ENCODE peak calls at places on chromosomes 7 and 10, in nine cellular contexts. Y, K, H, G, E, Q, U, S and P are unnamed samples.

GRCh38 chr10:98378722-98379121 is 36.3 kb downstream of the PYROXD2 start:
- DNase-seq in Y (no peak), K (no peak), H (no peak), G (no peak), E (no peak), Q (no peak), U (no peak), S (no peak), P (no peak)

GRCh38 chr7:107701191-107701590 is 40.6 kb downstream of the SLC26A4 start:
- DNase-seq in Y (no peak), K (no peak), H (no peak), G (no peak), E (no peak), Q (no peak), U (no peak), S (no peak), P (no peak)

GRCh38 chr7:26156454-26157365 is 4.7 kb downstream of the NFE2L3 start:
- DNase-seq in Y (peak), K (no peak), H (no peak), G (no peak), E (peak), Q (no peak), U (no peak), S (peak), P (peak)

GRCh38 chr7:156434706-156435105 is 205.9 kb upstream of the RNF32 start:
- DNase-seq in Y (no peak), K (no peak), H (no peak), G (no peak), E (no peak), Q (no peak), U (no peak), S (no peak), P (no peak)

GRCh38 chr7:156612930-156613329 is 27.6 kb upstream of the RNF32 start:
- DNase-seq in Y (peak), K (no peak), H (no peak), G (no peak), E (no peak), Q (no peak), U (no peak), S (no peak), P (no peak)

GRCh38 chr7:18467011-18467410 is 28.5 kb upstream of the HDAC9 start:
- DNase-seq in Y (no peak), K (no peak), H (no peak), G (no peak), E (no peak), Q (no peak), U (no peak), S (no peak), P (no peak)

GRCh38 chr7:101874028-101874427 is 56.6 kb downstream of the CUX1 start:
- DNase-seq in Y (no peak), K (no peak), H (no peak), G (no peak), E (no peak), Q (no peak), U (no peak), S (no peak), P (no peak)

GRCh38 chr10:88996927-88997326 is 6.3 kb downstream of the FAS start:
- DNase-seq in Y (peak), K (no peak), H (no peak), G (no peak), E (no peak), Q (no peak), U (no peak), S (no peak), P (no peak)

GRCh38 chr7:69656890-69657289 is 58.6 kb downstream of the AUTS2 start:
- DNase-seq in Y (no peak), K (no peak), H (peak), G (no peak), E (no peak), Q (peak), U (peak), S (no peak), P (no peak)

GRCh38 chr7:28865494-28866257 is 92.5 kb downstream of the TRIL start:
- DNase-seq in Y (no peak), K (no peak), H (no peak), G (no peak), E (no peak), Q (no peak), U (no peak), S (no peak), P (no peak)

GRCh38 chr10:71068811-71069411 is 143.5 kb upstream of the UNC5B start:
- DNase-seq in Y (no peak), K (no peak), H (peak), G (no peak), E (peak), Q (peak), U (no peak), S (peak), P (no peak)

GRCh38 chr10:114289096-114289436 is 50.0 kb downstream of the VWA2 start:
- DNase-seq in Y (no peak), K (no peak), H (no peak), G (no peak), E (no peak), Q (no peak), U (no peak), S (no peak), P (no peak)

GRCh38 chr10:49179699-49180511 is 8.3 kb downstream of the TMEM273 start:
- DNase-seq in Y (no peak), K (no peak), H (no peak), G (no peak), E (no peak), Q (no peak), U (no peak), S (no peak), P (no peak)

GRCh38 chr10:128982179-128982915 is 484.7 kb upstream of the MGMT start:
- DNase-seq in Y (no peak), K (no peak), H (no peak), G (no peak), E (no peak), Q (no peak), U (no peak), S (no peak), P (no peak)

GRCh38 chr10:61452229-61452651 is 941 bp downstream of the TMEM26 start:
- DNase-seq in Y (no peak), K (peak), H (no peak), G (peak), E (no peak), Q (no peak), U (no peak), S (no peak), P (no peak)

GRCh38 chr10:13439771-13440708 is 88.8 kb downstream of the BEND7 start:
- DNase-seq in Y (no peak), K (peak), H (peak), G (peak), E (peak), Q (no peak), U (no peak), S (peak), P (peak)

GRCh38 chr7:27661776-27662489 is 750 bp downstream of the HIBADH start:
- DNase-seq in Y (no peak), K (no peak), H (peak), G (peak), E (no peak), Q (peak), U (no peak), S (peak), P (peak)

GRCh38 chr7:43517464-43517863 is 65.4 kb upstream of the STK17A start:
- DNase-seq in Y (no peak), K (no peak), H (no peak), G (no peak), E (no peak), Q (no peak), U (no peak), S (no peak), P (no peak)

GRCh38 chr7:33459340-33459751 is 330.0 kb downstream of the BBS9 start:
- DNase-seq in Y (no peak), K (no peak), H (no peak), G (no peak), E (no peak), Q (no peak), U (no peak), S (peak), P (peak)

GRCh38 chr10:92816106-92816505 is 32.2 kb upstream of the EXOC6 start:
- DNase-seq in Y (no peak), K (no peak), H (no peak), G (no peak), E (no peak), Q (no peak), U (no peak), S (no peak), P (no peak)

GRCh38 chr7:504221-505081 is 15.2 kb downstream of the PDGFA start:
- DNase-seq in Y (no peak), K (no peak), H (no peak), G (no peak), E (no peak), Q (no peak), U (no peak), S (no peak), P (no peak)

GRCh38 chr7:16695621-16696237 is 49.7 kb downstream of the BZW2 start:
- DNase-seq in Y (no peak), K (no peak), H (peak), G (peak), E (peak), Q (no peak), U (no peak), S (peak), P (peak)

GRCh38 chr7:44177570-44178131 is 11.6 kb downstream of the GCK start:
- DNase-seq in Y (no peak), K (no peak), H (no peak), G (no peak), E (peak), Q (no peak), U (no peak), S (no peak), P (no peak)

GRCh38 chr10:120403109-120403508 is 53.9 kb upstream of the PLPP4 start:
- DNase-seq in Y (no peak), K (no peak), H (no peak), G (no peak), E (no peak), Q (no peak), U (no peak), S (no peak), P (no peak)

GRCh38 chr10:129956902-129957673 is 7.0 kb downstream of the EBF3 start:
- DNase-seq in Y (no peak), K (no peak), H (no peak), G (no peak), E (no peak), Q (no peak), U (no peak), S (no peak), P (no peak)

GRCh38 chr10:107442035-107442505 is 277.6 kb upstream of the SORCS1 start:
- DNase-seq in Y (peak), K (no peak), H (no peak), G (no peak), E (peak), Q (no peak), U (no peak), S (no peak), P (no peak)

GRCh38 chr10:5679606-5680005 is 5.0 kb upstream of the TASOR2 start:
- DNase-seq in Y (no peak), K (no peak), H (no peak), G (no peak), E (no peak), Q (no peak), U (no peak), S (no peak), P (no peak)

GRCh38 chr7:72539702-72540101 is 127.6 kb upstream of the CALN1 start:
- DNase-seq in Y (no peak), K (no peak), H (no peak), G (no peak), E (no peak), Q (no peak), U (no peak), S (no peak), P (no peak)

GRCh38 chr10:122856902-122857301 is 11.2 kb upstream of the CUZD1 start:
- DNase-seq in Y (no peak), K (no peak), H (no peak), G (no peak), E (no peak), Q (no peak), U (no peak), S (no peak), P (no peak)

GRCh38 chr7:136874393-136875032 is 6.1 kb downstream of the CHRM2 start:
- DNase-seq in Y (no peak), K (no peak), H (no peak), G (no peak), E (no peak), Q (no peak), U (no peak), S (peak), P (peak)

GRCh38 chr10:55631071-55631654 is 729.9 kb downstream of the ZWINT start:
- DNase-seq in Y (no peak), K (no peak), H (no peak), G (no peak), E (peak), Q (no peak), U (no peak), S (peak), P (peak)

GRCh38 chr10:93616844-93617360 is 4.6 kb downstream of the PDE6C start:
- DNase-seq in Y (no peak), K (no peak), H (no peak), G (no peak), E (no peak), Q (no peak), U (no peak), S (no peak), P (no peak)

GRCh38 chr7:151408839-151409554 is 841 bp downstream of the WDR86 start:
- DNase-seq in Y (peak), K (no peak), H (peak), G (no peak), E (no peak), Q (no peak), U (peak), S (no peak), P (no peak)

GRCh38 chr10:53325073-53325472 is 552.5 kb upstream of the MBL2 start:
- DNase-seq in Y (no peak), K (no peak), H (no peak), G (no peak), E (no peak), Q (no peak), U (no peak), S (no peak), P (no peak)

GRCh38 chr7:84073476-84073875 is 121.1 kb downstream of the SEMA3A start:
- DNase-seq in Y (no peak), K (no peak), H (no peak), G (no peak), E (no peak), Q (no peak), U (no peak), S (peak), P (no peak)

GRCh38 chr7:1059200-1060091 is 15.1 kb downstream of the GPR146 start:
- DNase-seq in Y (peak), K (no peak), H (peak), G (no peak), E (no peak), Q (no peak), U (peak), S (peak), P (peak)

GRCh38 chr10:91549296-91549695 is 83.6 kb downstream of the PPP1R3C start:
- DNase-seq in Y (no peak), K (no peak), H (no peak), G (no peak), E (peak), Q (no peak), U (no peak), S (no peak), P (no peak)

GRCh38 chr7:32068411-32068905 is 1.7 kb downstream of the PDE1C start:
- DNase-seq in Y (no peak), K (no peak), H (no peak), G (no peak), E (no peak), Q (no peak), U (no peak), S (no peak), P (no peak)

GRCh38 chr7:99794585-99795502 is 10.9 kb upstream of the CYP3A4 start:
- DNase-seq in Y (no peak), K (no peak), H (no peak), G (no peak), E (no peak), Q (no peak), U (no peak), S (peak), P (no peak)
- TF ChIP-seq POLR2A in Y (no peak), K (no peak), H (no peak), G (no peak), E (no peak), Q (no peak), U (no peak), S (no peak), P (no peak)

GRCh38 chr10:118045154-118045841 is 1.4 kb downstream of the RAB11FIP2 start:
- DNase-seq in Y (no peak), K (no peak), H (no peak), G (no peak), E (no peak), Q (no peak), U (no peak), S (no peak), P (no peak)

GRCh38 chr10:118047363-118047719 is 600 bp upstream of the RAB11FIP2 start:
- DNase-seq in Y (no peak), K (peak), H (no peak), G (no peak), E (peak), Q (no peak), U (no peak), S (no peak), P (peak)

GRCh38 chr10:118045842-118046490 is 775 bp downstream of the RAB11FIP2 start:
- DNase-seq in Y (peak), K (no peak), H (peak), G (peak), E (peak), Q (peak), U (no peak), S (peak), P (peak)

GRCh38 chr10:118042827-118043242 is 3.9 kb downstream of the RAB11FIP2 start:
- DNase-seq in Y (no peak), K (no peak), H (no peak), G (no peak), E (no peak), Q (no peak), U (no peak), S (no peak), P (no peak)

DNA sequence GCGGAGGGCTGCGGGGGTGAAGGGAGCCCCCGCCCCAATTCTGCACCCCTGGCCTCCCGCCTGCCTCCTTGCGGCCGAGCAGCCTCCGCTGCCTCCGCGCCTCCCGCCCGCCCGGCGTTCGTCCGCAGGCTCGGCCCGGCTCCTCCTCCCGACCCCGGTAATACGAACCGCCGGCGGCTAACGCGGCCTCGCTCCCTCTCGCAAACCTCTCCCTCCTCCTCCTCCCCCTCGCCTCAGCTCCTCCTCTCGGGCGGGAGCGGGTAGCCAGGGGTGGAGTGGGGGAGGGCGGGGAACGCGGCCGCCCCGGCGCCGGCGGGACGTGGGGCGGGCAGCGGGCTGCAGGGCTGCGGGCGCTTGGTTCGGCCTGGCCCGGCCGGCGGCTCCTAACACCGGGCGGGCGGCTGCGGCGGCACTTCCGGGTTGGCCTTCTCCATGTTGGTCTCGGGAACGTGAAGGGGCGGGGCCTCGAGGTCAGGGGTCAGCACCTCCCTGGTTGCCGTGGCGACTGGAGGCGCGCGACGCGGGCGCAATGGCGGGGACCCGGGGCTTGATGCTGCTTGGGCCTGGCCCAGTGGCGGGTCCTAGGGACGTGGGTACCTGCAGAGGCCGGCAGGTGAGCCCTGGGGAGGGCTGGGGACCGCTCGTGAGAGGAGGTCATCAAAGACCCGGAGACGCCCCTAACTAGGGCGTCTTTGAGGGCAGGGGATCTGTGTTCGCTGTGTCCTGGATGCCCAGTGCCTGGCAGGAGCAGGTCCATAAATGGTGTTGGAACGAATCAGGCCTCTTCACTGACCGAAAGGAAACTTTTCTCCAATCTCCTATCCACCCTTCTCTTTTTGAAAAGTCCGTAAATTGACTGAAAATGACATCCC is at the start of gene RAB11FIP2:
- DNase-seq in Y (peak), K (peak), H (peak), G (peak), E (peak), Q (peak), U (peak), S (peak), P (peak)
- TF ChIP-seq POLR2A in Y (peak), K (peak), H (no peak), G (peak), E (peak), Q (peak), U (peak), S (peak), P (peak)

GRCh38 chr7:40436761-40437160 is 302.0 kb downstream of the SUGCT start:
- DNase-seq in Y (no peak), K (no peak), H (no peak), G (no peak), E (no peak), Q (no peak), U (no peak), S (no peak), P (no peak)
- TF ChIP-seq POLR2A in Y (no peak), K (no peak), H (no peak), G (no peak), E (no peak), Q (no peak), U (no peak), S (no peak), P (no peak)

DNA sequence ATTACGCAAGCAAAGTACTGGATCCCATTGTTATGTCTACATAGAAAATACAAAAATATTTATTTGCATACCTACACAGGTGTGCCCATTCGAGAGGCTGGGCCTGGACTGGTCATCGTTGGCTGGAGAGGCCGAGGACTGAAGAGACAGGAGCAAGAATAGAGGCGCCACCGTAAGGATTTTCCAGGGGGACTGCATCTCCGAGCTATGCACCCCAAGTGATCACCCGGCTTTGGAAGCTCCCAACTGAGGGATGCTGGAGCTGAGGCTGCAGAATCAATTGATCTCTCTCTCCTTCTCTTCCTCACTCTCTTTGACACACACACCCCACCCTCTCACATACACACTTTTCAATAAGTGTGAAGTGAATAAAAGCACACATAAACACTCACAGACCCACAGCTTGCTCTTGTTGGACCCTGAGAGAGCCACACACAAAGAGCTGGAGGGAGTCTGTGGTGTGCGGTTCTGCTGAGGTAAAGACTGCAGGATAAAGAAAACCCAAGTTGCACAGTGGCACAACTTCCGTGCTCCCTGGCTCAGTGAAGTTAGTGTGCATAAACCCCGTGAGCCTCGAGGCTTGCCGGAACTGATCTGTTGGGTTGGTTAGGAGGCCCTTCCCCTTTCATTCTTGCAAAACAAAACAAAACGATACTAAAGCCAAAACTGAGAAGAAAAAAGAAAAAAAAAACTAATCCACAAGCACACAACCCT is at the start of gene AOAH:
- DNase-seq in Y (no peak), K (no peak), H (peak), G (no peak), E (no peak), Q (peak), U (no peak), S (no peak), P (no peak)
- TF ChIP-seq POLR2A in Y (no peak), K (no peak), H (no peak), G (no peak), E (no peak), Q (no peak), U (no peak), S (no peak), P (no peak)

GRCh38 chr10:35194906-35195305 is 68.3 kb downstream of the CREM start:
- DNase-seq in Y (no peak), K (no peak), H (no peak), G (no peak), E (no peak), Q (no peak), U (no peak), S (peak), P (peak)
- TF ChIP-seq POLR2A in Y (no peak), K (no peak), H (no peak), G (no peak), E (no peak), Q (no peak), U (no peak), S (no peak), P (peak)